ENCODE peak calls at places on chromosomes 12 and 14, in nine cellular contexts. X is H7; A is left colon; W is hepatocyte; F is heart left ventricle; I is small intestine; D is T47D; J is stimulated activated CD4-positive, alpha-beta T cell treated with anti-CD3 and anti-CD28 coated beads, Interleukin-15, amount 100 ng/mL, for 48 hours; V is RPMI8226. N is an unnamed sample.

GRCh38 chr12:117072106-117072505 is 27.1 kb downstream of the TESC start:
- DNase-seq in X (no peak), A (no peak), W (no peak), F (no peak), I (no peak), D (no peak), J (no peak), V (no peak), N (no peak)

GRCh38 chr12:90004319-90005074 is 295.9 kb upstream of the ATP2B1 start:
- DNase-seq in X (peak; percentile 2), A (no peak), W (no peak), F (no peak), I (no peak), D (no peak), J (no peak), V (no peak), N (no peak)

GRCh38 chr14:76776306-76777251 is 15.3 kb downstream of the VASH1 start:
- DNase-seq in X (peak; percentile 75), A (peak; percentile 21), W (no peak), F (no peak), I (no peak), D (no peak), J (no peak), V (peak; percentile 41), N (no peak)

GRCh38 chr12:7609051-7609450 is 56.7 kb downstream of the APOBEC1 start:
- DNase-seq in X (no peak), A (no peak), W (no peak), F (no peak), I (no peak), D (no peak), J (no peak), V (no peak), N (no peak)

GRCh38 chr12:22687677-22688076 is 62.7 kb downstream of the ETNK1 start:
- DNase-seq in X (no peak), A (no peak), W (no peak), F (no peak), I (no peak), D (no peak), J (no peak), V (no peak), N (no peak)

GRCh38 chr12:128190614-128191013 is 76.4 kb upstream of the TMEM132C start:
- DNase-seq in X (peak; percentile 81), A (no peak), W (peak; percentile 28), F (no peak), I (no peak), D (no peak), J (no peak), V (no peak), N (no peak)

GRCh38 chr12:98725481-98726247 is 80.6 kb downstream of the APAF1 start:
- DNase-seq in X (peak; percentile 35), A (no peak), W (peak; percentile 73), F (no peak), I (peak; percentile 39), D (peak; percentile 64), J (peak; percentile 27), V (peak; percentile 68), N (no peak)

GRCh38 chr12:51377099-51377984 is 13.9 kb downstream of the GALNT6 start:
- DNase-seq in X (no peak), A (no peak), W (no peak), F (no peak), I (no peak), D (no peak), J (no peak), V (no peak), N (no peak)

GRCh38 chr14:64109821-64110554 is 184.2 kb downstream of the ESR2 start:
- DNase-seq in X (no peak), A (no peak), W (no peak), F (no peak), I (no peak), D (no peak), J (no peak), V (no peak), N (no peak)

GRCh38 chr12:7433276-7433822 is 10.6 kb downstream of the CD163L1 start:
- DNase-seq in X (no peak), A (no peak), W (no peak), F (no peak), I (no peak), D (no peak), J (no peak), V (no peak), N (no peak)